ENCODE peak calls at places on chromosomes 16 and 17, in five cellular contexts. R is vagina, N is MM.1S, S is upper lobe of right lung, G is epithelial cell of proximal tubule. Q is an unnamed sample.

GRCh38 chr17:68578236-68578635 is 22.9 kb downstream of the FAM20A start:
- DNase-seq in R (no peak), N (no peak), S (no peak), G (no peak), Q (no peak)

GRCh38 chr17:19285218-19285900 is 48.2 kb downstream of the EPN2 start:
- DNase-seq in R (no peak), N (no peak), S (no peak), G (no peak), Q (no peak)

GRCh38 chr16:261031-261691 is 14.6 kb downstream of the RGS11 start:
- DNase-seq in R (no peak), N (no peak), S (no peak), G (no peak), Q (no peak)

GRCh38 chr16:24573141-24573540 is 33.8 kb downstream of the RBBP6 start:
- DNase-seq in R (no peak), N (no peak), S (no peak), G (no peak), Q (no peak)

GRCh38 chr17:1764274-1764673 is 2.4 kb downstream of the SERPINF1 start:
- DNase-seq in R (no peak), N (peak), S (peak), G (no peak), Q (peak)

GRCh38 chr16:19745286-19746018 is 27.4 kb downstream of the IQCK start:
- DNase-seq in R (no peak), N (no peak), S (no peak), G (no peak), Q (no peak)

GRCh38 chr17:59830007-59830630 is 62.6 kb downstream of the TUBD1 start:
- DNase-seq in R (no peak), N (no peak), S (no peak), G (no peak), Q (peak)

GRCh38 chr17:77182773-77183172 is 42.0 kb downstream of the SEC14L1 start:
- DNase-seq in R (no peak), N (no peak), S (no peak), G (no peak), Q (no peak)

DNA sequence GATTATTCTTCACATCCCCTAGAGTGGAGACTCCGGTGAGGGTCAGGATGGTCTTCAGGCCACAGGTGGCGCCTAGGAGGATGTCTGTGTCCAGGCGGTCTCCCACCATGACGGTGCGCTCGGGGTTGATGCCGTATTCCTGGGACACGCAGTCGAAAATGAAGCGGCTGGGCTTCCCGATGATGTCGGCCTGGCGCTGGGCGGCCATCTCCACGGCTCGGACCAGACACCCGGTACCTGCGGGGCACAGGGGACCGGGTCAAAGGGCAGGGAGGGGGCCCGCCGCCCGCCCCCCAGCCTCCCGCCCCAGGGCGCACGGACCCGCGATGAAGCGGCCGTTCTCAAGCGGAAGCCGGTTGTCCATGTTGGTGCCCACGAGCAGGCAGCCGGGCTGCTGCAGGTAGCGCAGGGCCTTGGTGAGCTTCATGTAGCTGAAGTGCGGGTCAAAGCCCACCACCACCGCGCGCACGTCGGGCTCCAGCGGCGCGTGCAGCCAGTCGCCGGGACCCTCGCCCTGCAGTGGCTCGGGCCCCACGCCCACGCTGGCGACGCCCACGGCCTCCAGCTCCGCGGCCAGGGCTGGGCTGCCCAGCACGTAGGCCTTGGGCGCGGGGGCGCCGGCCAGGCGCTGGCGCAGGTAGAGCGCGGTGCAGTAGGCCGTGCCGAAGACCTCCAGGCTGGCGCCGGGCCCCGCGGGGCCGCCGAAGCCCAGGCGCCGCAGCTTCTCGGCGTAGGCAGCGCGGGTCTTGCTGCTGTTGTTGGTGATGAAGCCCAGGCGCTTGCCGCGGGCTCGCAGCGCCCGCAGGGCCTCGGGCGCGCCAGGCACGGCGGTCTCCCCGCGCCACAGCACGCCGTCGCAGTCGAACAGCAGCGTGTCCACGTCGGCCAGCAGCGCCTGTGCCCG is 571 bp downstream of the PGP start:
- DNase-seq in R (no peak), N (no peak), S (no peak), G (no peak), Q (no peak)
- H3K4me3 ChIP-seq in R (peak), N (peak), S (peak), G (peak), Q (peak)

GRCh38 chr16:1821861-1822611 is 4.6 kb downstream of the HAGH start:
- DNase-seq in R (no peak), N (no peak), S (no peak), G (no peak), Q (no peak)

GRCh38 chr16:1825381-1825863 is 1.2 kb downstream of the HAGH start:
- DNase-seq in R (no peak), N (no peak), S (peak), G (no peak), Q (no peak)

GRCh38 chr16:1822801-1823200 is 3.8 kb downstream of the HAGH start:
- DNase-seq in R (no peak), N (no peak), S (peak), G (no peak), Q (no peak)

GRCh38 chr16:1825864-1826690 is 548 bp downstream of the HAGH start:
- DNase-seq in R (no peak), N (peak), S (peak), G (no peak), Q (peak)

GRCh38 chr16:1823821-1824220 is 2.8 kb downstream of the HAGH start:
- DNase-seq in R (no peak), N (peak), S (no peak), G (no peak), Q (peak)
- TF ChIP-seq CTCF in R (no peak), N (peak), S (no peak), G (peak), Q (peak)

DNA sequence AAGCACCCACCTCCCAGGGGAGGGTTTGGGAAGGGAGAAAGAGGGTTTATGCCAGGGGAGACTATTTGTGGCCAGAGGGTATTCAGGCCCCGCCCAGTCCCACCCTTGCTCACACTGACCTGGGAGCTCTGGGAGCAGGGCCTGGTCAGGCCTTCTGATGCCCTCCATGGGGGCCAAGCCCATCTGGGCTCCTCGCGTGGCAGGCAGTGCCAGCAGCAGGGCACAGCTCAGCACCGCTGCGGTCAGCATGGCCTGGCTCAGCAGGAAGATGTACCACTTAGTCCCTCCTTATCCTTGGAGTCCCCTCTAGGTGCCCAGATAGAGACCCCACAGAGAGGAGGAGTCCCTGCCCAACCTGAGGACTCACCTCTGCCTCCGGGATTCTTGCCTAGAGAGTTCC is at the start of gene AGRP:
- DNase-seq in R (no peak), N (no peak), S (no peak), G (no peak), Q (no peak)
- H3K4me3 ChIP-seq in R (peak), N (peak), S (peak), G (no peak), Q (peak)

GRCh38 chr17:61583242-61583641 is 7.8 kb downstream of the NACA2 start:
- DNase-seq in R (no peak), N (peak), S (no peak), G (no peak), Q (peak)
- TF ChIP-seq CTCF in R (no peak), N (peak), S (peak), G (peak), Q (peak)

DNA sequence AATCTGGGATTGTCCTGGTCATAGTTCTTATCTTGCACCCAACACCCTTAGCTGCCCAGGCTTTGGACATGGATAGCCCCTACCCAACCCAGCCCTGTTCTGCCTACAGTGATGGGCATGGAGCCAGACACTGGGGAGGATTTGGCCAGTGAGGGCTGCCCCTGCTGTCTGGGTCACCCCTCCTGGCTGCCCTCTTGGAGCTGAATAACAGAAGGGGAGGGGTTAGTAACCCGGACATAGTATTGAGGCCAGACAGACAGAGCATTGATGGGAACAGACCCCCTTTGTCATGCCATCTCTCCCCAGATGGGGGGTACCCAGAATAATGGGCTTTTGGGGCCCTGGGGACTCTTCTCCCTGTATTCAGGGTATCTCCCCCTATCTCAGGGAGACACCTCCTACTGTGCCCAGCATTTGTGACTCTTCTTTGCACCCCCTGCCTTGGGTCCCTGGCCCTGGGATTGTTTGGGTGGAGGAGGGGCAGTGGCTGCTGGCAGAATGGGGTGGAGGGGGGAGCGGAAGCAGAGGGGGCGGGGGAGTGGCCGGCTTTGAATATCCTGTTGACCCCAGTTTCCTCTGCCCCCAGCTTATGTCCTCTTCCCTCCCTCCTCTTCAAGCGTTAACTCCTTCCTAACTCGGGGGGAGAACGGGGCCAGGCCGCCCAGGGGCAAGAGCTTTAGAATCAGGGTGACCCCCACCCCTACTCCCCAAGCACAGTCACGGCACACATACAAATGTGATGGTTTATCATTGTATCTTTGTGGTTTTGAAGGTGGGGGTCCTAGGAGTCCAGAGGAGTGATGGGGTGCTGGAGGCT is 17.0 kb downstream of the GJD3 start:
- DNase-seq in R (no peak), N (no peak), S (no peak), G (no peak), Q (no peak)
- H3K4me3 ChIP-seq in R (no peak), N (no peak), S (peak), G (no peak), Q (no peak)

DNA sequence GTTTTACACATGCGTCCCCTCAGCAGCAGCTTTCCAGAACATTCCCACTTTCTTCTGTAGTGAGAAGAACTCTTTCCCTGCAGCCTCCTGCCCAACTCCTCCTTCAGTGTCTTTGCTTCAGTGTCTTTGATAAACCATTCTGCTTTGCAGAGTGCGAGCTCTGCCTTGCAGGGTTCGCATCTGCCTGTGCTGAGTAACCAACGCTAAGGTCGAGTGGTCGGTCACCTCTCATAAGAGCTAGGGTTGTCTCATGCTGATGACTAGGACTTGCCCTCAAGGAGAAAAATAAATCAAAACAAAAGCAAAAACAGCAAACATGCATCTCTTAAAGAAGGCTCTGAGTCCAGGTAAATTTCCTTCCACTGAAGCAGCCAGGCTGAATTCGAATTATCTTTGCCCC is 22.7 kb downstream of the MAPT start:
- DNase-seq in R (no peak), N (no peak), S (no peak), G (no peak), Q (no peak)
- TF ChIP-seq CTCF in R (no peak), N (no peak), S (no peak), G (no peak), Q (no peak)

GRCh38 chr16:4913130-4913773 is 23.7 kb downstream of the PPL start:
- DNase-seq in R (no peak), N (peak), S (no peak), G (no peak), Q (no peak)
- H3K4me3 ChIP-seq in R (no peak), N (no peak), S (no peak), G (no peak), Q (no peak)

DNA sequence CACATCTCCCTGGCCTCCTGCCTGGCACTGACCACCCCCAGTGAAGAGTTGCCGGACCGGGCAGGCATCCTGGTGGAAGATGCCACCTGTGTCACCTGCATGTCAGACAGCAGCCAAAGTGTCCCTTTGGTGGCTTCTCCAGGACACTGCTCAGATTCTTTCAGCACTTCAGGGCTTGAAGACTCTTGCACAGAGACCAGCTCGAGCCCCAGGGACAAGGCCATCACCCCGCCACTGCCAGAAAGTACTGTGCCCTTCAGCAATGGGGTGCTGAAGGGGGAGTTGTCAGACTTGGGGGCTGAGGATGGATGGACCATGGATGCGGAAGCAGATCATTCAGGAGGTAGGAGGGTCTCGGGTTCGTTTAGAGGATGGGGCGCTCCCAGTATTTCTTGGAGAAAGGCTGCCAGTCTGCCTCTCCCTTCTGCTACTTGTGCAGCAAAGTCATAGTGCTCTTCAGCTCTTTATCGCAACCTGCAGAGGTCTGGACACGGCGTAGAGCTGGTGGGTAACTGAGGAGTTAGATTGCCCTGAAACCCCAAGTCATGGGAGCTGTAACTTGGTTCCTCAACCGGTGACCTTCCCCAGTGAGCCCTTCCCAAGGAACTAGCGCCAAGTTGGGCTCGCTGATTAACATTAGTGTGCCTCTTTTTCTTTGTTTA is 21.9 kb downstream of the AKAP1 start:
- DNase-seq in R (no peak), N (no peak), S (no peak), G (no peak), Q (no peak)
- TF ChIP-seq CTCF in R (no peak), N (no peak), S (no peak), G (no peak), Q (no peak)

DNA sequence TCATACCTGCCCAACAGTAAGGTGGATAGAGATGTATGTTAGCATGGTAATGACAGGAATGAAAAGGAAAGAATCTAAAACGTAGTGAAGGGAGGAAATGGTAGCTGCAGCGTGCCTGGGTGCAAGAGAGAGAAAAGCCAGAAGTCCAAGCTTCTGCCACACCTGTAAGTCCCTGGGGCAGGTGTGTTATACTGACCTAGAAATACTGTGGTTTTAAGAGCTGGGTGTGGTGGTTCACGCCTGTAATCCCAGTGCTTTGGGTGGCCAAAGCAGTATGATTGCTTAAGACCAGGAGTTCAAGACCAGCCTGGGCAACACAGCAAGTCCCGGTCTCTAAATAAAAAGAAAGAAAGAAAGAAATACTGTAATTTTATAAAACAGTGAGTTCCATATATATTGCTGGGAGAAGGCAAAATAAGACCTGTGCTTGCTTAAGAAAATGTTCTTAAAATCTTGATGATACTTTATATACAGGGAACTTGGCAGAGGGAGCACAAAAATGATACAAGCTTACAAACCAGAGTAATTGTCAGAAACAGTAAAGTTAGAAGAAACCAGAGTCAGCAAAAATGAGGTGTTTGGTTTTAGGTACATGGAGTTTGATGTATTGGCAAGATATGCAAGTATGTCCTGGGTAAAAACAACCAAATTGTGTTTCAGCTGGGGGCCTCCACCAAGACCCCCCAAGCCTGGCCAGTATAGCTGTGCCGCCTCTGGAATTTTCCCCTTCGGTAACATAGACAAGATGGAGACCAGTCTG is 6.6 kb downstream of the ALOX12 start:
- DNase-seq in R (no peak), N (no peak), S (no peak), G (no peak), Q (no peak)
- H3K4me3 ChIP-seq in R (no peak), N (no peak), S (no peak), G (no peak), Q (no peak)